ENCODE peak calls at places on chromosomes 11 and 22, in nine cellular contexts. O is activated T-helper 1 cell treated with Interleukin-2 at 50 U/mL for 16 hours; R is amygdala; B is Jurkat, Clone E6-1; L is NCI-H1417; V is NCI-H1092 treated with DMSO at 0.1 percent for 48 hours; H is astrocyte of the cerebellum; W is activated gamma-delta T cell treated with Interleukin-2 at 50 U/mL for 16 hours; Q is EL. P is an unnamed sample.

GRCh38 chr11:7967097-7967496 is 1.9 kb upstream of the NLRP10 start:
- DNase-seq in B (no peak), W (no peak), V (no peak), Q (no peak), H (no peak), L (no peak), R (no peak), O (no peak), P (no peak)

GRCh38 chr11:80727315-80727714 is 1286.5 kb upstream of the TENM4 start:
- DNase-seq in B (peak), V (peak), H (peak), Q (no peak), O (no peak), W (no peak), R (peak), L (peak), P (peak)

GRCh38 chr11:61711493-61711892 is 31.3 kb downstream of the DAGLA start:
- DNase-seq in W (no peak), V (peak), L (peak), O (no peak), R (no peak), Q (no peak), H (no peak), B (no peak), P (peak)

GRCh38 chr22:17746916-17747315 is 27.4 kb downstream of the BID start:
- DNase-seq in R (no peak), B (no peak), O (no peak), L (no peak), W (no peak), H (no peak), V (no peak), Q (no peak), P (no peak)

GRCh38 chr22:24601217-24602104 is 1.5 kb upstream of the GGT1 start:
- DNase-seq in Q (no peak), R (no peak), V (no peak), W (no peak), B (no peak), H (no peak), L (no peak), O (no peak), P (no peak)

GRCh38 chr11:112249871-112250590 is 10.6 kb downstream of the PLET1 start:
- DNase-seq in W (no peak), H (no peak), R (no peak), O (no peak), V (no peak), L (no peak), Q (peak), B (no peak), P (no peak)

GRCh38 chr11:62004473-62004872 is 37.0 kb upstream of the FTH1 start:
- DNase-seq in H (peak), Q (peak), V (no peak), O (no peak), R (no peak), W (no peak), B (no peak), L (no peak), P (no peak)

GRCh38 chr11:69550846-69551245 is 69.4 kb downstream of the LINC01488 start:
- DNase-seq in V (no peak), H (no peak), B (no peak), O (no peak), Q (no peak), W (no peak), L (no peak), R (no peak), P (no peak)

GRCh38 chr11:35040221-35040942 is 98.6 kb upstream of the CD44 start:
- DNase-seq in R (no peak), O (peak), Q (peak), L (no peak), W (peak), V (no peak), B (no peak), H (peak), P (no peak)

GRCh38 chr22:37014415-37014806 is 4.8 kb downstream of the TST start:
- DNase-seq in O (no peak), Q (no peak), W (no peak), H (no peak), L (no peak), V (no peak), R (no peak), B (no peak), P (no peak)

GRCh38 chr11:96095884-96096301 is 172.0 kb upstream of the MTMR2 start:
- DNase-seq in H (no peak), L (peak), R (no peak), Q (no peak), W (no peak), O (no peak), B (no peak), V (no peak), P (no peak)

GRCh38 chr22:23782649-23783048 is 4.1 kb upstream of the SMARCB1 start:
- DNase-seq in Q (no peak), L (no peak), B (no peak), H (no peak), V (no peak), W (no peak), O (no peak), R (no peak), P (no peak)

GRCh38 chr11:45590743-45591142 is 74.7 kb downstream of the CHST1 start:
- DNase-seq in R (peak), H (peak), B (no peak), W (no peak), Q (peak), O (no peak), L (peak), V (no peak), P (peak)

GRCh38 chr11:117172678-117173421 is 5.7 kb upstream of the SIDT2 start:
- DNase-seq in R (no peak), L (no peak), Q (no peak), B (no peak), H (no peak), W (no peak), V (no peak), O (no peak), P (no peak)

GRCh38 chr11:133504906-133505305 is 27.4 kb downstream of the OPCML start:
- DNase-seq in B (no peak), H (no peak), V (no peak), R (no peak), O (no peak), Q (no peak), W (no peak), L (no peak), P (no peak)

GRCh38 chr22:21044931-21045584 is 688 bp upstream of the LRRC74B start:
- DNase-seq in W (no peak), V (peak), B (no peak), L (peak), R (no peak), Q (peak), H (peak), O (no peak), P (no peak)

GRCh38 chr11:62721994-62722393 is 5.3 kb downstream of the HNRNPUL2 start:
- DNase-seq in R (no peak), Q (peak), B (no peak), H (peak), V (no peak), L (no peak), O (no peak), W (no peak), P (no peak)

GRCh38 chr11:48172818-48173609 is 43.6 kb upstream of the OR4B1 start:
- DNase-seq in O (peak), R (peak), W (peak), B (peak), L (peak), H (peak), Q (peak), V (peak), P (peak)

GRCh38 chr11:119205080-119205479 is 1.1 kb upstream of the CBL start:
- DNase-seq in V (no peak), B (no peak), Q (no peak), W (no peak), R (no peak), L (no peak), O (no peak), H (no peak), P (no peak)

GRCh38 chr11:95567685-95568084 is 221.9 kb downstream of the FAM76B start:
- DNase-seq in Q (no peak), R (no peak), O (no peak), V (no peak), B (no peak), W (no peak), L (no peak), H (no peak), P (no peak)

GRCh38 chr22:21009638-21010425 is 5.1 kb upstream of the P2RX6 start:
- DNase-seq in V (no peak), H (peak), R (no peak), W (no peak), L (no peak), O (no peak), Q (peak), B (peak), P (no peak)

GRCh38 chr11:126159719-126160344 is 51.6 kb downstream of the RPUSD4 start:
- DNase-seq in V (no peak), H (no peak), R (no peak), O (no peak), W (no peak), B (no peak), Q (no peak), L (no peak), P (no peak)

GRCh38 chr22:20021196-20022181 is 579 bp downstream of the TANGO2 start:
- DNase-seq in Q (peak), W (no peak), V (no peak), O (no peak), H (no peak), L (no peak), B (no peak), R (peak), P (no peak)

GRCh38 chr11:35389897-35390462 is 29.4 kb downstream of the SLC1A2 start:
- DNase-seq in W (no peak), R (no peak), O (no peak), L (no peak), Q (no peak), B (no peak), H (no peak), V (no peak), P (no peak)